ENCODE peak calls at places on chromosome 16, in four cellular contexts. G, B, Z and T are unnamed samples.

GRCh38 chr16:49695782-49696413 is 160.0 kb downstream of the ZNF423 start:
- DNase-seq in B (no peak), Z (no peak), G (no peak), T (no peak)

GRCh38 chr16:81796035-81796434 is 16.9 kb downstream of the PLCG2 start:
- DNase-seq in G (no peak), B (no peak), Z (no peak), T (no peak)

GRCh38 chr16:11276880-11277593 is 757 bp upstream of the PRM2 start:
- DNase-seq in B (no peak), G (no peak), Z (no peak), T (no peak)

GRCh38 chr16:53632526-53632925 is 71.1 kb downstream of the RPGRIP1L start:
- DNase-seq in G (no peak), Z (no peak), B (no peak), T (no peak)

GRCh38 chr16:82016964-82017363 is 5.7 kb upstream of the SDR42E1 start:
- DNase-seq in G (no peak), B (no peak), Z (no peak), T (no peak)

GRCh38 chr16:87233928-87234327 is 83.3 kb downstream of the C16orf95 start:
- DNase-seq in Z (no peak), B (no peak), G (no peak), T (no peak)

GRCh38 chr16:23324727-23325126 is 22.6 kb downstream of the SCNN1B start:
- DNase-seq in B (no peak), Z (no peak), G (peak; percentile 87), T (no peak)

GRCh38 chr16:48862087-48862532 is 252.1 kb upstream of the N4BP1 start:
- DNase-seq in B (no peak), Z (no peak), G (no peak), T (peak; percentile 55)

GRCh38 chr16:1057252-1057932 is 15.2 kb upstream of the SSTR5 start:
- DNase-seq in Z (no peak), G (peak; percentile 18), B (peak; percentile 63), T (peak; percentile 80)

GRCh38 chr16:83458612-83459011 is 349.2 kb upstream of the HSBP1 start:
- DNase-seq in B (no peak), G (no peak), Z (no peak), T (no peak)

GRCh38 chr16:30882429-30883310 is 11.2 kb downstream of the BCL7C start:
- DNase-seq in G (no peak), Z (no peak), B (no peak), T (peak; percentile 38)

GRCh38 chr16:88383401-88384221 is 852 bp downstream of the ZNF469 start:
- DNase-seq in G (no peak), B (peak; percentile 83), Z (no peak), T (no peak)

GRCh38 chr16:48271728-48272127 is 24.4 kb upstream of the ABCC11 start:
- DNase-seq in G (no peak), Z (no peak), B (no peak), T (no peak)

GRCh38 chr16:70428178-70428998 is 10.5 kb downstream of the ST3GAL2 start:
- DNase-seq in G (peak; percentile 99), B (peak; percentile 94), Z (no peak), T (peak; percentile 58)

GRCh38 chr16:79776243-79776884 is 175.8 kb upstream of the MAF start:
- DNase-seq in B (no peak), Z (no peak), G (peak; percentile 18), T (no peak)

GRCh38 chr16:86375370-86375769 is 135.0 kb upstream of the FOXF1 start:
- DNase-seq in G (no peak), B (no peak), Z (no peak), T (no peak)

GRCh38 chr16:29645699-29646187 is 17.3 kb upstream of the SPN start:
- DNase-seq in G (no peak), B (no peak), Z (no peak), T (peak; percentile 77)

GRCh38 chr16:81410643-81411235 is 33.9 kb upstream of the CMIP start:
- DNase-seq in B (no peak), G (no peak), Z (no peak), T (no peak)

GRCh38 chr16:3609895-3610697 is 1.3 kb downstream of the SLX4 start:
- DNase-seq in B (no peak), G (peak; percentile 11), Z (no peak), T (peak; percentile 66)

GRCh38 chr16:9526791-9527190 is 435.3 kb downstream of the HAPSTR1 start:
- DNase-seq in G (no peak), B (no peak), Z (no peak), T (no peak)

GRCh38 chr16:30142672-30143346 is 19.8 kb upstream of the MAPK3 start:
- DNase-seq in B (no peak), Z (no peak), G (no peak), T (peak; percentile 53)